ENCODE peak calls at places on chromosomes 5 and 9, in five cellular contexts. N is psoas muscle; D is activated CD4-positive, alpha-beta T cell treated with anti-CD3 and anti-CD28 coated beads for 48 hours; G is cardiac muscle cell; T is HCEC 1CT. M is an unnamed sample.

GRCh38 chr5:122665087-122665486 is 109.8 kb upstream of the SNX2 start:
- DNase-seq in T (no peak), D (no peak), G (peak; percentile 40), N (no peak), M (no peak)

GRCh38 chr5:129904102-129904666 is at the start of gene CHSY3:
- DNase-seq in N (peak; percentile 92), T (peak; percentile 85), G (peak; percentile 92), D (peak; percentile 61), M (peak; percentile 63)

GRCh38 chr9:135905380-135906282 is 1.7 kb downstream of the CAMSAP1 start:
- DNase-seq in G (no peak), T (peak; percentile 47), D (peak; percentile 88), N (no peak), M (no peak)

GRCh38 chr5:57174850-57175525 is 1.1 kb downstream of the GPBP1 start:
- DNase-seq in G (no peak), N (no peak), D (no peak), T (no peak), M (no peak)

GRCh38 chr9:97510797-97511761 is 9.6 kb downstream of the TMOD1 start:
- DNase-seq in T (peak; percentile 71), D (peak; percentile 11), N (peak; percentile 62), G (peak; percentile 8), M (peak; percentile 76)

GRCh38 chr5:127299678-127300077 is 9.1 kb downstream of the MEGF10 start:
- DNase-seq in D (no peak), G (no peak), N (no peak), T (no peak), M (no peak)

GRCh38 chr9:101628173-101628572 is 33.4 kb upstream of the PPP3R2 start:
- DNase-seq in D (no peak), T (no peak), N (no peak), G (peak; percentile 1), M (peak; percentile 20)

GRCh38 chr5:107558951-107559350 is 111.8 kb downstream of the EFNA5 start:
- DNase-seq in N (no peak), D (no peak), T (no peak), G (no peak), M (no peak)

GRCh38 chr9:70607926-70608325 is 193.5 kb upstream of the KLF9 start:
- DNase-seq in D (no peak), N (no peak), G (no peak), T (no peak), M (no peak)

GRCh38 chr5:178113141-178113787 is at the start of gene N4BP3:
- DNase-seq in D (peak; percentile 87), T (no peak), N (peak; percentile 76), G (peak; percentile 63), M (no peak)

GRCh38 chr9:96612105-96612965 is 7.3 kb downstream of the CDC14B start:
- DNase-seq in N (peak; percentile 78), D (no peak), T (peak; percentile 89), G (peak; percentile 80), M (peak; percentile 92)

GRCh38 chr5:124746252-124746915 is at the start of gene ZNF608:
- DNase-seq in G (peak; percentile 92), T (peak; percentile 76), D (no peak), N (no peak), M (peak; percentile 75)

GRCh38 chr5:167945542-167946384 is 345.7 kb upstream of the WWC1 start:
- DNase-seq in N (peak; percentile 60), G (peak; percentile 90), T (peak; percentile 97), D (no peak), M (peak; percentile 63)

GRCh38 chr5:154826-155225 is 36.5 kb upstream of the LRRC14B start:
- DNase-seq in T (no peak), G (no peak), N (no peak), D (no peak), M (no peak)

GRCh38 chr5:81171769-81172168 is 61.4 kb upstream of the CKMT2 start:
- DNase-seq in T (no peak), G (no peak), D (no peak), N (no peak), M (no peak)

GRCh38 chr9:109640232-109641078 is 139.5 kb upstream of the PALM2AKAP2 start:
- DNase-seq in D (peak; percentile 8), G (peak; percentile 52), N (peak; percentile 59), T (no peak), M (peak; percentile 31)

GRCh38 chr5:134420326-134420725 is 8.6 kb upstream of the CDKN2AIPNL start:
- DNase-seq in N (no peak), D (no peak), G (peak; percentile 10), T (peak; percentile 57), M (peak; percentile 50)

GRCh38 chr9:134379774-134380431 is 53.6 kb downstream of the RXRA start:
- DNase-seq in D (no peak), N (peak; percentile 75), G (no peak), T (no peak), M (peak; percentile 20)

GRCh38 chr9:111728617-111729366 is 65.9 kb downstream of the SHOC1 start:
- DNase-seq in N (no peak), T (peak; percentile 97), D (no peak), G (peak; percentile 88), M (peak; percentile 64)

GRCh38 chr9:97064171-97064570 is 25.2 kb upstream of the CTSV start:
- DNase-seq in N (no peak), D (no peak), T (no peak), G (no peak), M (no peak)

GRCh38 chr5:103772248-103772647 is 209.7 kb upstream of the NUDT12 start:
- DNase-seq in G (no peak), N (no peak), T (no peak), D (no peak), M (no peak)

GRCh38 chr9:126292736-126293521 is 33.7 kb upstream of the MVB12B start:
- DNase-seq in D (no peak), T (no peak), G (no peak), N (no peak), M (no peak)

GRCh38 chr9:87795178-87795577 is 69.3 kb downstream of the CTSL start:
- DNase-seq in D (no peak), G (no peak), N (no peak), T (no peak), M (no peak)

GRCh38 chr5:80916661-80917060 is 43.5 kb upstream of the RASGRF2 start:
- DNase-seq in T (no peak), N (no peak), G (no peak), D (no peak), M (no peak)

GRCh38 chr5:17444496-17444895 is 53.5 kb upstream of the TAF11L2 start:
- DNase-seq in G (no peak), N (no peak), D (no peak), T (peak; percentile 19), M (no peak)

GRCh38 chr5:149946118-149946517 is 1.5 kb upstream of the PDE6A start:
- DNase-seq in D (no peak), G (no peak), T (no peak), N (no peak), M (no peak)

GRCh38 chr5:37838152-37838932 is 1.5 kb downstream of the GDNF start:
- DNase-seq in N (peak; percentile 64), T (peak; percentile 40), G (peak; percentile 33), D (peak; percentile 25), M (no peak)

GRCh38 chr5:55180016-55180415 is 7.0 kb upstream of the CDC20B start:
- DNase-seq in G (no peak), N (no peak), T (no peak), D (no peak), M (no peak)

GRCh38 chr5:56164371-56164770 is 68.8 kb downstream of the ANKRD55 start:
- DNase-seq in G (peak; percentile 75), D (no peak), T (no peak), N (no peak), M (no peak)

GRCh38 chr9:98899399-98900056 is 44.2 kb upstream of the COL15A1 start:
- DNase-seq in G (peak; percentile 91), N (no peak), D (no peak), T (peak; percentile 77), M (peak; percentile 84)

GRCh38 chr5:133052317-133053175 is 733 bp downstream of the HSPA4 start:
- DNase-seq in T (peak; percentile 57), D (peak; percentile 83), G (peak; percentile 69), N (peak; percentile 72), M (peak; percentile 40)